ENCODE peak calls at places on chromosome 4, in four cellular contexts. One of them, this sample, is unnamed.

GRCh38 chr4:89331637-89332544 is 24.3 kb upstream of the GPRIN3 start:
- DNase-seq in IMR-90: no peak
- DNase-seq in heart left ventricle: no peak
- DNase-seq in Peyer's patch: no peak
- DNase-seq in this sample: no peak

GRCh38 chr4:114547340-114548134 is 51.1 kb upstream of the UGT8 start:
- DNase-seq in IMR-90: no peak
- DNase-seq in heart left ventricle: no peak
- DNase-seq in Peyer's patch: no peak
- DNase-seq in this sample: no peak

GRCh38 chr4:79198886-79199591 is 126.8 kb downstream of the NAA11 start:
- DNase-seq in IMR-90: no peak
- DNase-seq in heart left ventricle: no peak
- DNase-seq in Peyer's patch: no peak
- DNase-seq in this sample: peak; percentile 44

GRCh38 chr4:32689520-32689919 is 1969.4 kb downstream of the PCDH7 start:
- DNase-seq in IMR-90: no peak
- DNase-seq in heart left ventricle: no peak
- DNase-seq in Peyer's patch: no peak
- DNase-seq in this sample: no peak

GRCh38 chr4:185774815-185775684 is 36.9 kb downstream of the SORBS2 start:
- DNase-seq in IMR-90: peak; percentile 74
- DNase-seq in heart left ventricle: no peak
- DNase-seq in Peyer's patch: no peak
- DNase-seq in this sample: no peak

GRCh38 chr4:185061610-185062009 is 43.3 kb downstream of the HELT start:
- DNase-seq in IMR-90: no peak
- DNase-seq in heart left ventricle: no peak
- DNase-seq in Peyer's patch: no peak
- DNase-seq in this sample: no peak

GRCh38 chr4:75786526-75786925 is 62.1 kb downstream of the USO1 start:
- DNase-seq in IMR-90: no peak
- DNase-seq in heart left ventricle: no peak
- DNase-seq in Peyer's patch: no peak
- DNase-seq in this sample: no peak

GRCh38 chr4:8911311-8912088 is 39.9 kb upstream of the HMX1 start:
- DNase-seq in IMR-90: no peak
- DNase-seq in heart left ventricle: peak; percentile 13
- DNase-seq in Peyer's patch: no peak
- DNase-seq in this sample: no peak

GRCh38 chr4:20428410-20429160 is 176.9 kb downstream of the SLIT2 start:
- DNase-seq in IMR-90: peak; percentile 20
- DNase-seq in heart left ventricle: no peak
- DNase-seq in Peyer's patch: no peak
- DNase-seq in this sample: no peak

GRCh38 chr4:63226236-63226635 is 1183.0 kb downstream of the TECRL start:
- DNase-seq in IMR-90: no peak
- DNase-seq in heart left ventricle: no peak
- DNase-seq in Peyer's patch: no peak
- DNase-seq in this sample: no peak

GRCh38 chr4:535181-535923 is 36.3 kb downstream of the PIGG start:
- DNase-seq in IMR-90: no peak
- DNase-seq in heart left ventricle: no peak
- DNase-seq in Peyer's patch: no peak
- DNase-seq in this sample: no peak

GRCh38 chr4:151783867-151784266 is 23.1 kb upstream of the GATB start:
- DNase-seq in IMR-90: no peak
- DNase-seq in heart left ventricle: no peak
- DNase-seq in Peyer's patch: no peak
- DNase-seq in this sample: no peak

GRCh38 chr4:173526034-173526482 is 4.0 kb downstream of the HAND2 start:
- DNase-seq in IMR-90: no peak
- DNase-seq in heart left ventricle: no peak
- DNase-seq in Peyer's patch: no peak
- DNase-seq in this sample: no peak

GRCh38 chr4:176549161-176549865 is 229.5 kb downstream of the SPCS3 start:
- DNase-seq in IMR-90: peak; percentile 84
- DNase-seq in heart left ventricle: no peak
- DNase-seq in Peyer's patch: no peak
- DNase-seq in this sample: no peak

GRCh38 chr4:54255881-54256280 is 26.8 kb downstream of the PDGFRA start:
- DNase-seq in IMR-90: peak; percentile 60
- DNase-seq in heart left ventricle: no peak
- DNase-seq in Peyer's patch: no peak
- DNase-seq in this sample: no peak

GRCh38 chr4:124206779-124207605 is 505.5 kb downstream of the ANKRD50 start:
- DNase-seq in IMR-90: peak; percentile 46
- DNase-seq in heart left ventricle: no peak
- DNase-seq in Peyer's patch: no peak
- DNase-seq in this sample: no peak

DNA sequence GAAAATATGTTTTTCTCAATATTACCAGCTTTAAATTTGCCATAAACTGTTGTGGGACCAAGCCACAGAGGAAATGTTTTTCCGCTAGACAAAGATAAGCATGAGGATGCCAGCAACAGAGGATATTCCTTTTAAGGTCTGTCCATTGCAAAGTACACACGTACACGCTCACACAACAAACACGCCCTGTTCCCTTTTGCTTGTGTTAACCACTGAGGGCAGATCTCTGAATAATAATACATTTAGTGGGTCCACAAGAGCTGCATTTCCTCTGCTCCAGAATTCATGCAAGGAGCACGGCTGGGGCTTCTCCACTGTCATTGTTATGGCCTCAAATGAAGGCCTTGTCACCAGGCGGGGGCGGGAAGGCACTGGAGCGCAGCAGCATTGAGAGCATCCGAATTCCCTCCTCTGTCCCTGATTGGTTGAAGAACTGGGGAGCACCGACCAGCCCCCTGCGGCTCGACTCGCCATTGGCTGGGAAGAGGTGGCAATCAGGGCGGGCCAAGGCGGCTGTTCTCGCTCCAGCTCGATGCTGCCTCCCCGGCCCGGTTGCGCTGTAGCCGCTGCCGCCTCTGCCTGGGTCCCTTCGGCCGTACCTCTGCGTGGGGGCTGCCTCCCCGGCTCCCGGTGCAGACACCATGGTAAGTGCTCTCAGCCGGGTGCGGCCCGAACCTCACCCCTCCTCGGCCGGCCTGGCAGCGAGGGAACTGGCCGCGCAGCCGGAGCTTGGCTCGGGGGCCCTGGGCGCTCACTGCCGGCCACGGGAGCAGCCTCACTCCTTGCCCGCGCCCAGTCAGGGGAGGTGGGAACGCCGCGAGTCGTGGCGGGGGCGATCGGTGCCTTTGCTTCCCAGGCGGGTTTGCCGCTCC is at the start of gene GUCY1B1:
- DNase-seq in IMR-90: peak; percentile 94
- DNase-seq in heart left ventricle: peak; percentile 97
- DNase-seq in Peyer's patch: peak; percentile 70
- DNase-seq in this sample: peak; percentile 82
- TF ChIP-seq POLR2A in IMR-90: no peak
- TF ChIP-seq POLR2A in heart left ventricle: no peak
- TF ChIP-seq POLR2A in Peyer's patch: no peak
- TF ChIP-seq POLR2A in this sample: no peak

DNA sequence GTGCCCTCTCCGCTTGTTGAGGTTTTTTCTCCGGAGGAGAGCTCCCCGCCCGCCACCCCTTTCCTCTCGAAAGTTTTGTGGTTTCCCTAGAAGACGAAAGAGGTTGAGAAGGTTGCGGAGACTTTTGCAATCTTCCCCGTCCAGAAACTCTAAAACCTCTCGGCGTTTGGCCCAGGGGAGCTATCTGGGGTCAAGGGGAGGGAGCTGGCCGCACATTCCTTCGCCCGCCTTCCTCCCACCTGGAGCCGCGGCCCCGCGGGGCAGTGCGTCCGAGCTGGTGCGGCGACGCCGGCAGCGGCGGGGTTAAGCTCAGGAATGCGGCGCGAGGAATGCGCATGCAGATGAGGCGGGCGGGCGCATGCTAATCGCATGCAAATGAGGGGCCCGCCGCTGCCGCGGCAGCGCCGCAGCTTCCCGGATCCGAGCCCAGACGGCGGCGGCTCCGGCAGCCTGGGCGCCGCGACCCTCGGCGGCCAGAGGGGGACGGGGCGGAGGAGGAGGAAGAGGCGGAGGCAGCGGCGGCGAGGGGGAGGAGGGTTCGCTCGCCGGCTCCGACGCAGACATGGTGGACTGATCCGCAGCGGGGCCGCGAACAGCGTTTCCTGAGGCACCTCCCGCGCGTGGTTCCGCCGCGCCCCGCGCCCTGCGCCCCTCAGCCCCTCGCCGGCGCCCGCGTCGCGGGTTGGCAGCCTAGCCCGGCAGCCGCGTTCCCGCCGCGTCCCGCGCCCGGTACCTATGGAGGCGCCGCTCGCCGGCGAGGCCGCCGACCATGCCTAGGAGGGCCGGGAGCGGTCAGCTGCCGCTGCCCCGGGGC is at the start of gene WWC2:
- DNase-seq in IMR-90: peak; percentile 92
- DNase-seq in heart left ventricle: peak; percentile 91
- DNase-seq in Peyer's patch: peak; percentile 84
- DNase-seq in this sample: peak; percentile 90
- TF ChIP-seq POLR2A in IMR-90: peak; percentile 68
- TF ChIP-seq POLR2A in heart left ventricle: peak; percentile 23
- TF ChIP-seq POLR2A in Peyer's patch: peak; percentile 34
- TF ChIP-seq POLR2A in this sample: peak; percentile 79

DNA sequence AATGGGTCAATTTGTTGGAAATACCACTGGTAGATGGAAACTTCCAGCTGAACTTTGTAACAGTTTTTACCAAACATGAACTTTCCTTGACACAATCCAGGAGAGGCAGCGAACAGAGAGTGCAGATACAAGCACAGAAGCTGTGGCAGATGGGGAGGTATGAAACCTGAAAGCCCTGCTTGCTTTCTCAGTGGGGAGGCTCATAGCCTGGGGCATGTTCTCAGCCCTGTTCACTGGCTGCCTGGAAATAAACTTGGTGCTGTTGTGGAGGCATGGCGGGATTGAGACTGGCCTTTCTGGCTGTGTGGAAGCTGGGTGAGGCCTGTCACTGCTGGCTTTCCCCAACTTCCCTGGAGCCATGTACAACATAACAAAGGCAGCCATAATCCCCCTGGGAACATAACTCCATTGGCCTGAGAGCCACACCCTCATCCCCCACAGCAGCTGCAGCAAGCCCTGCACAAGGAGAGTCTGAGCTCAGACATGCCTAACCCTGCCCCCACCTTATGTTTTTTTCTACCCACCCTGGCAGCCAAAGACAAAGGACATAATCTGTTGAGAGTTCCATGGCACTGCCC is 237.7 kb upstream of the TLL1 start:
- DNase-seq in IMR-90: no peak
- DNase-seq in heart left ventricle: no peak
- DNase-seq in Peyer's patch: no peak
- DNase-seq in this sample: no peak
- TF ChIP-seq POLR2A in IMR-90: no peak
- TF ChIP-seq POLR2A in heart left ventricle: no peak
- TF ChIP-seq POLR2A in Peyer's patch: no peak
- TF ChIP-seq POLR2A in this sample: no peak

DNA sequence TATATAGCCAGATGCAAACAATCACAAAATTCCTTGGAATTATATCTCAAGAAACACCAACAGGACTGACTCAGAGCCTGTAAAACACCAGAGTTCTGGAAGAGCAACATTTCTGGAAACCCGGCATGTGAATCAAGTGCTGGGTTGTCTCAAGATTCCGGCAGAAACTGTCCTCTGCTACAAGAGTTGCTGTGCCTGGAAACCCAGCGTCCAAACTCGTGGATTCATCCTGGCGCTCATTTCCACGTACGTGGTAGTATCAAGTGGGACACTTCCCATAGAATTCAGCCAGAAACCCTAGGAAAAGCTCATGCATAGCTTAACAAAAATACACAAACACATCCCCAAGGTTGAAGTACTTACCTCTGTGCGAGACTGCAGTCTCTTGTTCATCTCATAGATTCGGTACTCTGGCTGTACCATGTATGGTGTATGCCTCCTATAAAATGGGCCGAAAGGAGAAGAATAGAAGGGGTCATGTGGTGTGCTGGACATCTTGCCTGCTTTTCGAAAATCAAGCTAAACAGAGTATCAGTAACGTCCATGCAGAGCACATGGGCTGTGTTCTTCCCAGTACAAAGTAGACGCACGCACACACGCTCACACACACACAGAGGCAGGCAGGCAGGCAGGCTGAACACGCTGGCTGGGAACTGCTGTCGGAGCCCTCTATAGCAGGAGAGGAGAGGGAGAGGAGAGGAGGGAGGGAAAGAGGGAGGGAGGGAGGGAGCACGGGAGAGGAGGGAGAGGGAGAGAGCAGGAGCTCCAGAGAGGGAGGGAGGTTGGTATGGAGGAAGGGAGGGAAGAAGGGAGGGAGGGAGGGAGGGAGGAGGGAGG is at the start of gene LDB2:
- DNase-seq in IMR-90: peak; percentile 88
- DNase-seq in heart left ventricle: peak; percentile 67
- DNase-seq in Peyer's patch: no peak
- DNase-seq in this sample: no peak
- TF ChIP-seq POLR2A in IMR-90: no peak
- TF ChIP-seq POLR2A in heart left ventricle: no peak
- TF ChIP-seq POLR2A in Peyer's patch: no peak
- TF ChIP-seq POLR2A in this sample: no peak

GRCh38 chr4:82559735-82560120 is 2.1 kb downstream of the TMEM150C start:
- DNase-seq in IMR-90: no peak
- DNase-seq in heart left ventricle: no peak
- DNase-seq in Peyer's patch: no peak
- DNase-seq in this sample: no peak

GRCh38 chr4:82567444-82567843 is 5.7 kb upstream of the TMEM150C start:
- DNase-seq in IMR-90: no peak
- DNase-seq in heart left ventricle: no peak
- DNase-seq in Peyer's patch: no peak
- DNase-seq in this sample: no peak

GRCh38 chr4:82562553-82562854 is 716 bp upstream of the TMEM150C start:
- DNase-seq in IMR-90: no peak
- DNase-seq in heart left ventricle: no peak
- DNase-seq in Peyer's patch: no peak
- DNase-seq in this sample: no peak

GRCh38 chr4:82560853-82561744 is 689 bp downstream of the TMEM150C start:
- DNase-seq in IMR-90: no peak
- DNase-seq in heart left ventricle: no peak
- DNase-seq in Peyer's patch: peak; percentile 52
- DNase-seq in this sample: no peak

DNA sequence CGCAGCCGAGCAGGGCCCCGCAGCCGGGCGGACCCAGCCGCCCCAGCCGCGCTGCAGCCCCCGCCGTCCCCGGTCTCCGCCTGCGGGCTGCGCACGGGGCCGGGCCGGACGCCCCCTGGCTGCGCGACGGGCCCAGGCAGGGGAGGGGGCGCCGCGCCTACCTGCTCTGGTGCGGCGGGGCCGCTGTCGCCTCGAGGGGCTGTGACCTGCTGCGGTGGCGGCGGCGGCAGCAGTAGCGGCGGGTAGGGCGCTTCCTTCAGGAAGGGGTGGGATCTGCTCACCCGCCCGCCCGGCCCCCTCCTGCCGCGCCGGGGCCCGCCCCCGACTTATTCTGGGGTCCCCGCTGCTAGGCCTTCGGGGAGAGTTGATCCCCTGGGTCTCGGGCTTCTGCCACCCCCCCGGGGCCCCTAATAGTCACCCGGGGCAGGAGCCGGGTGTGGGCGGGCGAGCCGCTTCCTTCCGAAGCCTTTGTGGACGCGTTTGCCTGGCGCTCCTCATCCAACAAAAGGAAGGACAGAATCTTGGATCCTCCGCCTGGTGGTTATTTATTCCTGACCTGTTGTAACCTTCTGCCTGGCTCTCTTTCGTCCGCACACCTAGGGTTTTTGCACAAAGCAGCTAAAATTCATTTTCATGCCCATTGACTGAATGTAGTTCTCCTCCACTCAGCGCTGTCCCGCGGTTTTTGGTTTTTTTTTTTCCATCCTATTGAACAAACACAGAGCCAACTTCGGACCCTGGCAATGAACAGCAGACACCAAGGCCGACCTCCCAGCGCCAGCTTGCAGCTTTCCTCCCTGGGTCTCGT is at the start of gene TMEM150C:
- DNase-seq in IMR-90: no peak
- DNase-seq in heart left ventricle: peak; percentile 60
- DNase-seq in Peyer's patch: peak; percentile 54
- DNase-seq in this sample: no peak
- TF ChIP-seq POLR2A in IMR-90: no peak
- TF ChIP-seq POLR2A in heart left ventricle: no peak
- TF ChIP-seq POLR2A in Peyer's patch: no peak
- TF ChIP-seq POLR2A in this sample: no peak

This sample was measured in erythroblast.